ENCODE peak calls at places on chromosome 4, in nine cellular contexts. One of them, this sample, is unnamed.
A peak's percentile ranks its signal among the peaks of the same experiment; 100 is the strongest.

GRCh38 chr4:127604949-127605709 is 27.6 kb upstream of the INTU start:
- DNase-seq in H54: no peak
- DNase-seq in stimulated activated naive CD8-positive, alpha-beta T cell treated with anti-CD3 and anti-CD28 coated beads, Interleukin-15, Interleukin-2, amounts not matched to agents 100 U/mL and 50 U/mL, for 24 hours: no peak
- DNase-seq in AML-193: peak; percentile 53
- DNase-seq in GM18507: no peak
- DNase-seq in iris pigment epithelial cell: peak; percentile 45
- DNase-seq in T-cell: no peak
- DNase-seq in SJSA1: no peak
- DNase-seq in RKO: peak; percentile 58
- DNase-seq in this sample: no peak

GRCh38 chr4:98430708-98431403 is 169.7 kb downstream of the RAP1GDS1 start:
- DNase-seq in stimulated activated naive CD8-positive, alpha-beta T cell treated with anti-CD3 and anti-CD28 coated beads, Interleukin-15, Interleukin-2, amounts not matched to agents 100 U/mL and 50 U/mL, for 24 hours: no peak
- DNase-seq in AML-193: no peak
- DNase-seq in T-cell: no peak
- DNase-seq in GM18507: no peak
- DNase-seq in SJSA1: peak; percentile 69
- DNase-seq in iris pigment epithelial cell: peak; percentile 98
- DNase-seq in RKO: peak; percentile 57
- DNase-seq in H54: peak; percentile 27
- DNase-seq in this sample: peak; percentile 85

GRCh38 chr4:88897180-88897579 is 159.8 kb downstream of the FAM13A start:
- DNase-seq in GM18507: no peak
- DNase-seq in AML-193: no peak
- DNase-seq in H54: no peak
- DNase-seq in stimulated activated naive CD8-positive, alpha-beta T cell treated with anti-CD3 and anti-CD28 coated beads, Interleukin-15, Interleukin-2, amounts not matched to agents 100 U/mL and 50 U/mL, for 24 hours: no peak
- DNase-seq in iris pigment epithelial cell: no peak
- DNase-seq in RKO: peak; percentile 66
- DNase-seq in SJSA1: no peak
- DNase-seq in T-cell: no peak
- DNase-seq in this sample: no peak

GRCh38 chr4:184165291-184165690 is 52.4 kb downstream of the ENPP6 start:
- DNase-seq in SJSA1: no peak
- DNase-seq in T-cell: no peak
- DNase-seq in AML-193: no peak
- DNase-seq in RKO: peak; percentile 2
- DNase-seq in GM18507: no peak
- DNase-seq in H54: no peak
- DNase-seq in iris pigment epithelial cell: peak; percentile 61
- DNase-seq in stimulated activated naive CD8-positive, alpha-beta T cell treated with anti-CD3 and anti-CD28 coated beads, Interleukin-15, Interleukin-2, amounts not matched to agents 100 U/mL and 50 U/mL, for 24 hours: no peak
- DNase-seq in this sample: no peak

GRCh38 chr4:15077969-15078368 is 75.7 kb downstream of the CPEB2 start:
- DNase-seq in H54: no peak
- DNase-seq in stimulated activated naive CD8-positive, alpha-beta T cell treated with anti-CD3 and anti-CD28 coated beads, Interleukin-15, Interleukin-2, amounts not matched to agents 100 U/mL and 50 U/mL, for 24 hours: no peak
- DNase-seq in AML-193: peak; percentile 62
- DNase-seq in RKO: no peak
- DNase-seq in SJSA1: no peak
- DNase-seq in iris pigment epithelial cell: peak; percentile 96
- DNase-seq in GM18507: no peak
- DNase-seq in T-cell: no peak
- DNase-seq in this sample: no peak

GRCh38 chr4:180057891-180058643 is 2185.1 kb upstream of the TENM3 start:
- DNase-seq in RKO: no peak
- DNase-seq in T-cell: no peak
- DNase-seq in H54: peak; percentile 11
- DNase-seq in AML-193: no peak
- DNase-seq in GM18507: no peak
- DNase-seq in SJSA1: no peak
- DNase-seq in iris pigment epithelial cell: peak; percentile 27
- DNase-seq in stimulated activated naive CD8-positive, alpha-beta T cell treated with anti-CD3 and anti-CD28 coated beads, Interleukin-15, Interleukin-2, amounts not matched to agents 100 U/mL and 50 U/mL, for 24 hours: peak; percentile 5
- DNase-seq in this sample: no peak

GRCh38 chr4:76897522-76898384 is at the start of gene SOWAHB:
- DNase-seq in stimulated activated naive CD8-positive, alpha-beta T cell treated with anti-CD3 and anti-CD28 coated beads, Interleukin-15, Interleukin-2, amounts not matched to agents 100 U/mL and 50 U/mL, for 24 hours: peak; percentile 22
- DNase-seq in H54: no peak
- DNase-seq in RKO: no peak
- DNase-seq in SJSA1: no peak
- DNase-seq in T-cell: peak; percentile 11
- DNase-seq in AML-193: no peak
- DNase-seq in iris pigment epithelial cell: no peak
- DNase-seq in GM18507: no peak
- DNase-seq in this sample: no peak

GRCh38 chr4:8205749-8206611 is 6.9 kb downstream of the SH3TC1 start:
- DNase-seq in GM18507: no peak
- DNase-seq in stimulated activated naive CD8-positive, alpha-beta T cell treated with anti-CD3 and anti-CD28 coated beads, Interleukin-15, Interleukin-2, amounts not matched to agents 100 U/mL and 50 U/mL, for 24 hours: no peak
- DNase-seq in T-cell: no peak
- DNase-seq in iris pigment epithelial cell: no peak
- DNase-seq in SJSA1: no peak
- DNase-seq in H54: no peak
- DNase-seq in AML-193: peak; percentile 17
- DNase-seq in RKO: no peak
- DNase-seq in this sample: no peak

GRCh38 chr4:106893395-106893881 is 142.7 kb downstream of the DKK2 start:
- DNase-seq in H54: no peak
- DNase-seq in T-cell: no peak
- DNase-seq in AML-193: no peak
- DNase-seq in iris pigment epithelial cell: no peak
- DNase-seq in RKO: no peak
- DNase-seq in stimulated activated naive CD8-positive, alpha-beta T cell treated with anti-CD3 and anti-CD28 coated beads, Interleukin-15, Interleukin-2, amounts not matched to agents 100 U/mL and 50 U/mL, for 24 hours: no peak
- DNase-seq in GM18507: no peak
- DNase-seq in SJSA1: no peak
- DNase-seq in this sample: no peak

GRCh38 chr4:107366900-107367299 is 330.8 kb upstream of the DKK2 start:
- DNase-seq in iris pigment epithelial cell: no peak
- DNase-seq in AML-193: no peak
- DNase-seq in H54: no peak
- DNase-seq in stimulated activated naive CD8-positive, alpha-beta T cell treated with anti-CD3 and anti-CD28 coated beads, Interleukin-15, Interleukin-2, amounts not matched to agents 100 U/mL and 50 U/mL, for 24 hours: no peak
- DNase-seq in SJSA1: no peak
- DNase-seq in T-cell: no peak
- DNase-seq in GM18507: no peak
- DNase-seq in RKO: no peak
- DNase-seq in this sample: no peak

GRCh38 chr4:818106-818921 is 7.6 kb downstream of the CPLX1 start:
- DNase-seq in stimulated activated naive CD8-positive, alpha-beta T cell treated with anti-CD3 and anti-CD28 coated beads, Interleukin-15, Interleukin-2, amounts not matched to agents 100 U/mL and 50 U/mL, for 24 hours: no peak
- DNase-seq in RKO: no peak
- DNase-seq in T-cell: no peak
- DNase-seq in AML-193: no peak
- DNase-seq in SJSA1: no peak
- DNase-seq in iris pigment epithelial cell: no peak
- DNase-seq in GM18507: no peak
- DNase-seq in H54: no peak
- DNase-seq in this sample: no peak

GRCh38 chr4:24143741-24144140 is 253.9 kb upstream of the PPARGC1A start:
- DNase-seq in stimulated activated naive CD8-positive, alpha-beta T cell treated with anti-CD3 and anti-CD28 coated beads, Interleukin-15, Interleukin-2, amounts not matched to agents 100 U/mL and 50 U/mL, for 24 hours: no peak
- DNase-seq in GM18507: no peak
- DNase-seq in RKO: no peak
- DNase-seq in H54: no peak
- DNase-seq in iris pigment epithelial cell: no peak
- DNase-seq in AML-193: no peak
- DNase-seq in SJSA1: no peak
- DNase-seq in T-cell: no peak
- DNase-seq in this sample: no peak

GRCh38 chr4:113697429-113697828 is 64.1 kb downstream of the CAMK2D start:
- DNase-seq in iris pigment epithelial cell: peak; percentile 38
- DNase-seq in AML-193: no peak
- DNase-seq in stimulated activated naive CD8-positive, alpha-beta T cell treated with anti-CD3 and anti-CD28 coated beads, Interleukin-15, Interleukin-2, amounts not matched to agents 100 U/mL and 50 U/mL, for 24 hours: no peak
- DNase-seq in H54: no peak
- DNase-seq in SJSA1: no peak
- DNase-seq in GM18507: no peak
- DNase-seq in RKO: no peak
- DNase-seq in T-cell: no peak
- DNase-seq in this sample: no peak